ENCODE peak calls at places on chromosomes 11 and 22, in five cellular contexts. One of them, this sample, is unnamed.

GRCh38 chr11:119085523-119085878 is 820 bp downstream of the HMBS start:
- DNase-seq in AG04449: no peak
- DNase-seq in stimulated activated CD4-positive, alpha-beta T cell treated with anti-CD3 and anti-CD28 coated beads, Interleukin-2, amount 100 ng/mL, for 4 hours: peak; percentile 49
- DNase-seq in BJ: no peak
- DNase-seq in adipocyte: no peak
- DNase-seq in this sample: no peak

GRCh38 chr11:101618691-101619090 is 34.9 kb upstream of the TRPC6 start:
- DNase-seq in AG04449: no peak
- DNase-seq in stimulated activated CD4-positive, alpha-beta T cell treated with anti-CD3 and anti-CD28 coated beads, Interleukin-2, amount 100 ng/mL, for 4 hours: no peak
- DNase-seq in BJ: peak; percentile 26
- DNase-seq in adipocyte: peak; percentile 20
- DNase-seq in this sample: peak; percentile 20

GRCh38 chr22:23383491-23384450 is 196.3 kb downstream of the IGLL1 start:
- DNase-seq in AG04449: no peak
- DNase-seq in stimulated activated CD4-positive, alpha-beta T cell treated with anti-CD3 and anti-CD28 coated beads, Interleukin-2, amount 100 ng/mL, for 4 hours: no peak
- DNase-seq in BJ: no peak
- DNase-seq in adipocyte: no peak
- DNase-seq in this sample: peak; percentile 77

GRCh38 chr11:134139873-134140331 is 71.0 kb downstream of the JAM3 start:
- DNase-seq in AG04449: no peak
- DNase-seq in stimulated activated CD4-positive, alpha-beta T cell treated with anti-CD3 and anti-CD28 coated beads, Interleukin-2, amount 100 ng/mL, for 4 hours: peak; percentile 16
- DNase-seq in BJ: peak; percentile 27
- DNase-seq in adipocyte: peak; percentile 90
- DNase-seq in this sample: peak; percentile 29

GRCh38 chr22:38262051-38262795 is 10.6 kb downstream of the TMEM184B start:
- DNase-seq in AG04449: no peak
- DNase-seq in stimulated activated CD4-positive, alpha-beta T cell treated with anti-CD3 and anti-CD28 coated beads, Interleukin-2, amount 100 ng/mL, for 4 hours: no peak
- DNase-seq in BJ: no peak
- DNase-seq in adipocyte: no peak
- DNase-seq in this sample: no peak

GRCh38 chr22:19705181-19705934 is 8.9 kb upstream of the SEPTIN5 start:
- DNase-seq in AG04449: no peak
- DNase-seq in stimulated activated CD4-positive, alpha-beta T cell treated with anti-CD3 and anti-CD28 coated beads, Interleukin-2, amount 100 ng/mL, for 4 hours: no peak
- DNase-seq in BJ: no peak
- DNase-seq in adipocyte: no peak
- DNase-seq in this sample: no peak

GRCh38 chr11:12269104-12269441 is 108.3 kb upstream of the PARVA start:
- DNase-seq in AG04449: no peak
- DNase-seq in stimulated activated CD4-positive, alpha-beta T cell treated with anti-CD3 and anti-CD28 coated beads, Interleukin-2, amount 100 ng/mL, for 4 hours: no peak
- DNase-seq in BJ: no peak
- DNase-seq in adipocyte: peak; percentile 74
- DNase-seq in this sample: no peak

GRCh38 chr11:46279393-46280099 is 2.1 kb downstream of the CREB3L1 start:
- DNase-seq in AG04449: no peak
- DNase-seq in stimulated activated CD4-positive, alpha-beta T cell treated with anti-CD3 and anti-CD28 coated beads, Interleukin-2, amount 100 ng/mL, for 4 hours: no peak
- DNase-seq in BJ: no peak
- DNase-seq in adipocyte: peak; percentile 70
- DNase-seq in this sample: no peak

GRCh38 chr11:126989942-126990715 is 10.4 kb downstream of the KIRREL3 start:
- DNase-seq in AG04449: no peak
- DNase-seq in stimulated activated CD4-positive, alpha-beta T cell treated with anti-CD3 and anti-CD28 coated beads, Interleukin-2, amount 100 ng/mL, for 4 hours: peak; percentile 3
- DNase-seq in BJ: no peak
- DNase-seq in adipocyte: peak; percentile 91
- DNase-seq in this sample: no peak

GRCh38 chr22:37248251-37248650 is 4.2 kb upstream of the RAC2 start:
- DNase-seq in AG04449: no peak
- DNase-seq in stimulated activated CD4-positive, alpha-beta T cell treated with anti-CD3 and anti-CD28 coated beads, Interleukin-2, amount 100 ng/mL, for 4 hours: no peak
- DNase-seq in BJ: no peak
- DNase-seq in adipocyte: no peak
- DNase-seq in this sample: no peak

GRCh38 chr11:116373107-116373506 is 399.7 kb downstream of the BUD13 start:
- DNase-seq in AG04449: no peak
- DNase-seq in stimulated activated CD4-positive, alpha-beta T cell treated with anti-CD3 and anti-CD28 coated beads, Interleukin-2, amount 100 ng/mL, for 4 hours: no peak
- DNase-seq in BJ: no peak
- DNase-seq in adipocyte: no peak
- DNase-seq in this sample: no peak

GRCh38 chr11:117011541-117011908 is 86.7 kb downstream of the SIK3 start:
- DNase-seq in AG04449: no peak
- DNase-seq in stimulated activated CD4-positive, alpha-beta T cell treated with anti-CD3 and anti-CD28 coated beads, Interleukin-2, amount 100 ng/mL, for 4 hours: no peak
- DNase-seq in BJ: no peak
- DNase-seq in adipocyte: no peak
- DNase-seq in this sample: no peak

GRCh38 chr11:86919557-86920210 is 35.5 kb downstream of the FZD4 start:
- DNase-seq in AG04449: no peak
- DNase-seq in stimulated activated CD4-positive, alpha-beta T cell treated with anti-CD3 and anti-CD28 coated beads, Interleukin-2, amount 100 ng/mL, for 4 hours: no peak
- DNase-seq in BJ: no peak
- DNase-seq in adipocyte: peak; percentile 92
- DNase-seq in this sample: no peak

GRCh38 chr11:72583616-72584292 is 90.5 kb downstream of the PDE2A start:
- DNase-seq in AG04449: no peak
- DNase-seq in stimulated activated CD4-positive, alpha-beta T cell treated with anti-CD3 and anti-CD28 coated beads, Interleukin-2, amount 100 ng/mL, for 4 hours: no peak
- DNase-seq in BJ: no peak
- DNase-seq in adipocyte: no peak
- DNase-seq in this sample: no peak

GRCh38 chr22:27251563-27251962 is 550.0 kb downstream of the MN1 start:
- DNase-seq in AG04449: no peak
- DNase-seq in stimulated activated CD4-positive, alpha-beta T cell treated with anti-CD3 and anti-CD28 coated beads, Interleukin-2, amount 100 ng/mL, for 4 hours: no peak
- DNase-seq in BJ: no peak
- DNase-seq in adipocyte: no peak
- DNase-seq in this sample: no peak

GRCh38 chr11:68933605-68934320 is 30.1 kb downstream of the IGHMBP2 start:
- DNase-seq in AG04449: no peak
- DNase-seq in stimulated activated CD4-positive, alpha-beta T cell treated with anti-CD3 and anti-CD28 coated beads, Interleukin-2, amount 100 ng/mL, for 4 hours: no peak
- DNase-seq in BJ: no peak
- DNase-seq in adipocyte: no peak
- DNase-seq in this sample: no peak

GRCh38 chr11:117223741-117224685 is 7.9 kb downstream of the PCSK7 start:
- DNase-seq in AG04449: no peak
- DNase-seq in stimulated activated CD4-positive, alpha-beta T cell treated with anti-CD3 and anti-CD28 coated beads, Interleukin-2, amount 100 ng/mL, for 4 hours: no peak
- DNase-seq in BJ: no peak
- DNase-seq in adipocyte: no peak
- DNase-seq in this sample: no peak

GRCh38 chr11:116454020-116454645 is 318.7 kb downstream of the BUD13 start:
- DNase-seq in AG04449: no peak
- DNase-seq in stimulated activated CD4-positive, alpha-beta T cell treated with anti-CD3 and anti-CD28 coated beads, Interleukin-2, amount 100 ng/mL, for 4 hours: no peak
- DNase-seq in BJ: no peak
- DNase-seq in adipocyte: peak; percentile 19
- DNase-seq in this sample: no peak

GRCh38 chr11:128692750-128693578 is 908 bp upstream of the FLI1 start:
- DNase-seq in AG04449: no peak
- DNase-seq in stimulated activated CD4-positive, alpha-beta T cell treated with anti-CD3 and anti-CD28 coated beads, Interleukin-2, amount 100 ng/mL, for 4 hours: no peak
- DNase-seq in BJ: no peak
- DNase-seq in adipocyte: peak; percentile 80
- DNase-seq in this sample: no peak

GRCh38 chr11:12110714-12111481 is 508 bp downstream of the MICAL2 start:
- DNase-seq in AG04449: no peak
- DNase-seq in stimulated activated CD4-positive, alpha-beta T cell treated with anti-CD3 and anti-CD28 coated beads, Interleukin-2, amount 100 ng/mL, for 4 hours: no peak
- DNase-seq in BJ: no peak
- DNase-seq in adipocyte: peak; percentile 54
- DNase-seq in this sample: no peak

GRCh38 chr11:116879789-116880402 is 42.5 kb upstream of the APOA1 start:
- DNase-seq in AG04449: no peak
- DNase-seq in stimulated activated CD4-positive, alpha-beta T cell treated with anti-CD3 and anti-CD28 coated beads, Interleukin-2, amount 100 ng/mL, for 4 hours: no peak
- DNase-seq in BJ: no peak
- DNase-seq in adipocyte: peak; percentile 94
- DNase-seq in this sample: peak; percentile 39

GRCh38 chr22:32619614-32620426 is 145.2 kb downstream of the FBXO7 start:
- DNase-seq in AG04449: no peak
- DNase-seq in stimulated activated CD4-positive, alpha-beta T cell treated with anti-CD3 and anti-CD28 coated beads, Interleukin-2, amount 100 ng/mL, for 4 hours: no peak
- DNase-seq in BJ: no peak
- DNase-seq in adipocyte: peak; percentile 15
- DNase-seq in this sample: no peak

GRCh38 chr22:26848244-26848920 is 191.0 kb downstream of the MIAT start:
- DNase-seq in AG04449: no peak
- DNase-seq in stimulated activated CD4-positive, alpha-beta T cell treated with anti-CD3 and anti-CD28 coated beads, Interleukin-2, amount 100 ng/mL, for 4 hours: no peak
- DNase-seq in BJ: no peak
- DNase-seq in adipocyte: no peak
- DNase-seq in this sample: peak; percentile 7

GRCh38 chr22:33593818-33594217 is 326.5 kb downstream of the LARGE1 start:
- DNase-seq in AG04449: no peak
- DNase-seq in stimulated activated CD4-positive, alpha-beta T cell treated with anti-CD3 and anti-CD28 coated beads, Interleukin-2, amount 100 ng/mL, for 4 hours: no peak
- DNase-seq in BJ: no peak
- DNase-seq in adipocyte: no peak
- DNase-seq in this sample: no peak

GRCh38 chr11:115180272-115180671 is 323.9 kb downstream of the CADM1 start:
- DNase-seq in AG04449: no peak
- DNase-seq in stimulated activated CD4-positive, alpha-beta T cell treated with anti-CD3 and anti-CD28 coated beads, Interleukin-2, amount 100 ng/mL, for 4 hours: no peak
- DNase-seq in BJ: no peak
- DNase-seq in adipocyte: no peak
- DNase-seq in this sample: no peak

GRCh38 chr11:3199537-3200295 is 18.9 kb downstream of the MRGPRG start:
- DNase-seq in AG04449: no peak
- DNase-seq in stimulated activated CD4-positive, alpha-beta T cell treated with anti-CD3 and anti-CD28 coated beads, Interleukin-2, amount 100 ng/mL, for 4 hours: no peak
- DNase-seq in BJ: no peak
- DNase-seq in adipocyte: no peak
- DNase-seq in this sample: no peak